ENCODE peak calls at places on chromosomes 2 and 18, in five cellular contexts. I is stomach; R is activated T-cell treated with anti-CD3 and anti-CD28 coated beads, Interleukin-2, amount 50 U/mL, for 4 hours; K is activated naive CD4-positive, alpha-beta T cell treated with Interleukin-2 at 50 U/mL for 16 hours; Y is activated B cell treated with CpG ODN at 0.5 μM for 24 hours. L is an unnamed sample.

GRCh38 chr18:23250893-23251656 is 115.8 kb downstream of the CABLES1 start:
- DNase-seq in R (no peak), K (no peak), I (no peak), Y (no peak), L (no peak)

GRCh38 chr2:12231288-12231687 is 484.9 kb downstream of the LPIN1 start:
- DNase-seq in Y (no peak), R (no peak), K (no peak), I (no peak), L (no peak)

GRCh38 chr2:180456811-180457210 is 449.7 kb upstream of the CWC22 start:
- DNase-seq in R (no peak), K (no peak), I (no peak), Y (no peak), L (no peak)

GRCh38 chr2:3254438-3254941 is 123.1 kb downstream of the EIPR1 start:
- DNase-seq in I (no peak), R (no peak), Y (peak; percentile 41), K (no peak), L (no peak)

GRCh38 chr2:68121873-68122679 is 35.6 kb upstream of the PNO1 start:
- DNase-seq in I (peak; percentile 93), R (peak; percentile 81), Y (peak; percentile 69), K (peak; percentile 78), L (peak; percentile 65)

GRCh38 chr2:6526093-6526824 is 339.4 kb downstream of the CMPK2 start:
- DNase-seq in K (no peak), Y (no peak), I (peak; percentile 27), R (no peak), L (no peak)

GRCh38 chr2:120859814-120860578 is 124.3 kb downstream of the GLI2 start:
- DNase-seq in R (no peak), Y (no peak), K (no peak), I (no peak), L (no peak)

GRCh38 chr2:79432731-79433146 is 80.1 kb upstream of the CTNNA2 start:
- DNase-seq in R (no peak), K (no peak), Y (no peak), I (peak; percentile 46), L (no peak)

GRCh38 chr18:67783215-67783946 is 266.9 kb upstream of the DSEL start:
- DNase-seq in R (no peak), K (no peak), I (no peak), Y (no peak), L (no peak)

GRCh38 chr2:12448846-12449480 is 267.8 kb upstream of the TRIB2 start:
- DNase-seq in I (no peak), Y (no peak), R (no peak), K (no peak), L (no peak)

GRCh38 chr2:49616800-49617199 is 462.5 kb upstream of the FSHR start:
- DNase-seq in I (no peak), R (no peak), K (no peak), Y (no peak), L (peak; percentile 34)

GRCh38 chr2:76640905-76641304 is 881.3 kb downstream of the LRRTM4 start:
- DNase-seq in R (no peak), Y (no peak), I (no peak), K (no peak), L (no peak)

GRCh38 chr2:100470898-100471514 is 724 bp downstream of the NMS start:
- DNase-seq in R (no peak), I (no peak), K (no peak), Y (no peak), L (peak; percentile 15)

GRCh38 chr2:71843391-71843850 is 304.2 kb downstream of the CYP26B1 start:
- DNase-seq in R (no peak), I (no peak), K (no peak), Y (no peak), L (no peak)

GRCh38 chr18:71249791-71250190 is 960.9 kb downstream of the SOCS6 start:
- DNase-seq in I (no peak), K (no peak), R (no peak), Y (no peak), L (no peak)

L was measured in HAP-1.